ENCODE peak calls at places on chromosomes 7 and 10, in six cellular contexts. Z, Y, K, A, V and X are unnamed samples.

GRCh38 chr10:19488592-19489280 is 327.5 kb upstream of the PLXDC2 start:
- DNase-seq in A (peak; percentile 62), K (no peak), Z (no peak), Y (peak; percentile 62), V (no peak), X (peak; percentile 38)

GRCh38 chr10:25493122-25493893 is 318.5 kb downstream of the GPR158 start:
- DNase-seq in V (no peak), K (no peak), Z (peak; percentile 28), Y (peak; percentile 12), A (no peak), X (no peak)

GRCh38 chr7:46230298-46231295 is 309.5 kb upstream of the IGFBP3 start:
- DNase-seq in V (no peak), Z (no peak), A (no peak), Y (no peak), K (no peak), X (no peak)

GRCh38 chr10:22611425-22612111 is 102.8 kb downstream of the PIP4K2A start:
- DNase-seq in Y (no peak), V (peak; percentile 38), K (peak; percentile 57), A (no peak), Z (no peak), X (no peak)

GRCh38 chr7:45978010-45978681 is 57.1 kb upstream of the IGFBP3 start:
- DNase-seq in A (no peak), Z (peak; percentile 99), V (no peak), Y (no peak), K (peak; percentile 8), X (no peak)

GRCh38 chr7:7870590-7870989 is 98.0 kb upstream of the GLCCI1 start:
- DNase-seq in A (no peak), V (no peak), Y (no peak), K (no peak), Z (no peak), X (no peak)

GRCh38 chr7:5469375-5470166 is 45.9 kb upstream of the TNRC18 start:
- DNase-seq in Z (no peak), V (no peak), A (no peak), Y (no peak), K (no peak), X (no peak)

GRCh38 chr10:80468806-80469421 is 14.8 kb downstream of the TSPAN14 start:
- DNase-seq in Y (no peak), Z (no peak), A (no peak), K (no peak), V (no peak), X (peak; percentile 17)

GRCh38 chr10:3010819-3011422 is 56.4 kb upstream of the PFKP start:
- DNase-seq in A (no peak), Y (no peak), Z (no peak), V (no peak), K (no peak), X (no peak)

GRCh38 chr7:17548014-17548653 is 249.7 kb downstream of the AHR start:
- DNase-seq in Z (no peak), A (no peak), Y (no peak), K (no peak), V (no peak), X (no peak)

GRCh38 chr7:22147868-22148267 is 202.2 kb upstream of the CDCA7L start:
- DNase-seq in K (no peak), Z (no peak), Y (no peak), A (no peak), V (no peak), X (no peak)

GRCh38 chr7:75850222-75850621 is 28.6 kb upstream of the RHBDD2 start:
- DNase-seq in Y (no peak), V (no peak), Z (no peak), K (no peak), A (no peak), X (no peak)

GRCh38 chr10:93248583-93249227 is 175.0 kb downstream of the CYP26A1 start:
- DNase-seq in V (no peak), K (no peak), Z (no peak), A (no peak), Y (no peak), X (no peak)

GRCh38 chr7:12670071-12670729 is 17.2 kb upstream of the ARL4A start:
- DNase-seq in Y (no peak), V (no peak), A (no peak), K (no peak), Z (no peak), X (no peak)

GRCh38 chr10:113753020-113753692 is 1.7 kb downstream of the PLEKHS1 start:
- DNase-seq in K (no peak), Y (no peak), A (no peak), Z (no peak), V (no peak), X (no peak)

GRCh38 chr7:1096156-1097119 is 8.5 kb downstream of the GPER1 start:
- DNase-seq in K (no peak), V (no peak), A (peak; percentile 74), Z (no peak), Y (no peak), X (no peak)

GRCh38 chr7:140325600-140325999 is 72.7 kb downstream of the SLC37A3 start:
- DNase-seq in Y (no peak), K (no peak), A (no peak), V (no peak), Z (no peak), X (no peak)

GRCh38 chr10:21516270-21517131 is 9.0 kb downstream of the SKIDA1 start:
- DNase-seq in A (peak; percentile 75), V (peak; percentile 85), Z (no peak), K (no peak), Y (no peak), X (no peak)

GRCh38 chr10:88528196-88528595 is 54.9 kb downstream of the RNLS start:
- DNase-seq in A (no peak), Y (no peak), V (no peak), K (no peak), Z (no peak), X (no peak)

GRCh38 chr7:1192171-1192676 is 32.2 kb upstream of the ZFAND2A start:
- DNase-seq in V (no peak), A (no peak), K (no peak), Y (no peak), Z (no peak), X (no peak)

GRCh38 chr10:37379991-37380390 is 254.6 kb downstream of the ANKRD30A start:
- DNase-seq in V (no peak), Z (peak; percentile 15), K (no peak), Y (no peak), A (no peak), X (no peak)

GRCh38 chr10:36073796-36074345 is 431.8 kb upstream of the FZD8 start:
- DNase-seq in A (no peak), K (no peak), V (no peak), Y (no peak), Z (no peak), X (no peak)

GRCh38 chr10:1095498-1095897 is 39.3 kb downstream of the WDR37 start:
- DNase-seq in K (no peak), A (no peak), Y (no peak), V (no peak), Z (no peak), X (no peak)

DNA sequence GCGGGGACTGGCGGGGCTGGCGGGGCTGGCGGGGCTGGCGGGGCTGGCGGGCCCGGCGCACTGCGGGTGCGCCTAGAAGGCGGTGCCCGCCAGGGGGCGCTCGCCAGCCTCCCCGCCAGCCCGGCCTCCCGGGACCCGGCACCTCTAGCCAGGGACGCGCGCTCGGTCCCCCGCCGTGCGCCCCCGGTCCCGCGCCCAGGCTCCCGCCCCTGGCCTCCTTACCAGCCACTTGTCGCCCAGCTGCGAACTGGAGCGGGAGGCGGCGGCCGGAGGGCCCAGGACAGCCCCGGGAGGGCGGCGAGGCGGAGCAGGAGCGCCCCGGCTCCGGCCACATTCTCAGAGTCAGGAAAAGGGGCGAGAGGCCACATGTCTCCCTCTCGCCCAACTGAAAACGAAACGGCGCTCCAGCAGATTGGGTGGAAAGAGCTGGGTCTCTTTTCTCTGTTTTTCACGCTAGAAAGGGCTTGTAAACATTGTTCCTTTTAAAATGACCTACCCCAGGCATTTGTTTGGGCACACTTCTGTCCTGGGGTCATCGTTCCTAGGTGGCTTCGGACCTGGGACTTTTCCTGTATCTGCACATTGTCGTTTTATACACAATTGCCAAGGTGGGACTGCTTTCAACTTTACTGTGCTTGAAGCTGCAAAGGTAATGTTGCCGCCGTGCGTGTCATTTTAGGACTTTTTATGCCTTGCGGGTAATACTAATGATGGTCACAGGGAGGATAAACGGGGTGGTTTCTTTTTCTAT is 378 bp upstream of the PRKCQ start:
- DNase-seq in K (no peak), A (peak; percentile 88), Y (peak; percentile 75), Z (peak; percentile 47), V (peak; percentile 91), X (peak; percentile 53)
- TF ChIP-seq CTCF in K (peak; percentile 61), A (peak; percentile 41), Y (peak; percentile 76), Z (peak; percentile 93), V (peak; percentile 55), X (peak; percentile 75)

GRCh38 chr10:133328358-133329343 is 8.0 kb downstream of the CALY start:
- DNase-seq in K (no peak), Z (no peak), A (peak; percentile 43), Y (no peak), V (no peak), X (no peak)
- TF ChIP-seq CTCF in K (no peak), Z (no peak), A (no peak), Y (no peak), V (no peak), X (no peak)

GRCh38 chr10:9301554-9301953 is 1247.1 kb downstream of the GATA3 start:
- DNase-seq in V (no peak), A (no peak), Y (no peak), K (no peak), Z (no peak), X (no peak)

GRCh38 chr10:9302142-9302746 is 1247.8 kb downstream of the GATA3 start:
- DNase-seq in A (no peak), Y (no peak), V (no peak), Z (peak; percentile 16), K (no peak), X (no peak)

GRCh38 chr10:9299966-9300365 is 1245.5 kb downstream of the GATA3 start:
- DNase-seq in V (no peak), K (no peak), Z (no peak), Y (no peak), A (no peak), X (no peak)

GRCh38 chr10:9297580-9297979 is 1243.1 kb downstream of the GATA3 start:
- DNase-seq in Z (no peak), Y (no peak), K (no peak), V (no peak), A (no peak), X (no peak)

DNA sequence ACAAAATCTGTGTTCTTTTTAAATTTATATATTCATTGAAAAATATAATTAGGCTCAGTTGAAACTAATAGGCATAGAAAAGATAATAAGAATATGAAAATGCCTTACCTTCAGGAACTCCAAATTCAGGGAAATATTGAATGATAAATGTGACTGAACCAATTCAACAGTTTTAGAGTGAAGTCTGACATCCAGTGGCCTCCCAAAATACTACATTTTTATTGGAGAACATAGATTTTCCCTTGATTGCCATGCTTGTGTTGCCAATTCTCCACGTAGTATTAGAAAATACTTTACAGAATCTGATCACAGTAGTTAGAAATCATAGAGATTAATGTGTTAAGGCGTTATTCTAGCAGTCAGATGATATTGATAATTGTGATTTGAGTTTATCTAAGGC is 1246.7 kb downstream of the GATA3 start:
- DNase-seq in A (no peak), K (no peak), Y (no peak), Z (no peak), V (no peak), X (no peak)
- TF ChIP-seq CTCF in A (no peak), K (no peak), Y (peak; percentile 66), Z (peak; percentile 48), V (no peak), X (no peak)

GRCh38 chr7:141748401-141748800 is 10.2 kb downstream of the SSBP1 start:
- DNase-seq in K (no peak), Z (no peak), V (no peak), Y (no peak), A (no peak), X (no peak)

GRCh38 chr7:141754939-141755338 is 9.0 kb upstream of the TAS2R3 start:
- DNase-seq in Y (no peak), V (peak; percentile 8), A (no peak), K (no peak), Z (no peak), X (no peak)

GRCh38 chr7:141752634-141753033 is 11.3 kb upstream of the TAS2R3 start:
- DNase-seq in K (no peak), Y (no peak), V (no peak), Z (no peak), A (no peak), X (no peak)
- TF ChIP-seq CTCF in K (no peak), Y (peak; percentile 55), V (no peak), Z (no peak), A (peak; percentile 12), X (peak; percentile 37)